ENCODE peak calls at places on chromosome 12, in four cellular contexts. P is stomach, I is IMR-90, U is A549. E is an unnamed sample.

GRCh38 chr12:50297996-50298395 is 14.7 kb upstream of the LIMA1 start:
- DNase-seq in P (no peak), I (no peak), U (no peak), E (no peak)

GRCh38 chr12:93624595-93625294 is 52.3 kb downstream of the SOCS2 start:
- DNase-seq in P (no peak), I (peak), U (peak), E (no peak)

GRCh38 chr12:27785882-27786570 is 6.0 kb upstream of the MANSC4 start:
- DNase-seq in P (no peak), I (peak), U (no peak), E (no peak)

GRCh38 chr12:4148418-4149056 is 125.0 kb upstream of the CCND2 start:
- DNase-seq in P (peak), I (no peak), U (no peak), E (no peak)

GRCh38 chr12:53443955-53444354 is 2.4 kb downstream of the PRR13 start:
- DNase-seq in P (peak), I (no peak), U (no peak), E (no peak)

GRCh38 chr12:122021822-122022392 is at the start of gene BCL7A:
- DNase-seq in P (peak), I (peak), U (peak), E (peak)

GRCh38 chr12:49624919-49625577 is 1.7 kb downstream of the PRPF40B start:
- DNase-seq in P (no peak), I (peak), U (peak), E (peak)

GRCh38 chr12:113190761-113191160 is 5.2 kb downstream of the RITA1 start:
- DNase-seq in P (no peak), I (peak), U (peak), E (peak)

GRCh38 chr12:106455100-106455499 is 97.6 kb downstream of the POLR3B start:
- DNase-seq in P (no peak), I (no peak), U (no peak), E (no peak)

GRCh38 chr12:27841392-27841882 is 61.4 kb upstream of the MANSC4 start:
- DNase-seq in P (no peak), I (peak), U (no peak), E (peak)

GRCh38 chr12:130127909-130128763 is 34.1 kb upstream of the FZD10 start:
- DNase-seq in P (no peak), I (no peak), U (no peak), E (no peak)

DNA sequence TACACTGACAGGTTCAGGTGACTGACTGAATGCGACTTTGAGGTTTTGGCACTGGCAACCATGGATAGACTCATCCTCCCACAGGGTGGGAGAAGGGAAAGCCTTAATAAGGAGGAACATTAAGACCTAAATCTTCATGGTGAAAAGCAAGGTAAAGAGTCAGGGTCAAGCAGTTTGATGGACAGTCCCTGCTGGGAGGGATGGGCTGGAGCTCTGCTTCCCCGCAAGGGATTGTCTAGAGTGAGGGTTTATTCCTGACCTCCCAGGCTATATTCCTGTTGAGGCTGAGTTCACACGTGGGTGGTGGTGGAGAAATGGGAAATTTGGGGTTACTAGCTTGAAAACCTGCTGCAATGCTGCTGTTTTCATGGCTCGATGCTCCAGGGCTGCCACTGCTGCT is 9.4 kb upstream of the STAC3 start:
- DNase-seq in P (no peak), I (no peak), U (no peak), E (no peak)
- H3K27ac ChIP-seq in P (no peak), I (no peak), U (no peak), E (no peak)

DNA sequence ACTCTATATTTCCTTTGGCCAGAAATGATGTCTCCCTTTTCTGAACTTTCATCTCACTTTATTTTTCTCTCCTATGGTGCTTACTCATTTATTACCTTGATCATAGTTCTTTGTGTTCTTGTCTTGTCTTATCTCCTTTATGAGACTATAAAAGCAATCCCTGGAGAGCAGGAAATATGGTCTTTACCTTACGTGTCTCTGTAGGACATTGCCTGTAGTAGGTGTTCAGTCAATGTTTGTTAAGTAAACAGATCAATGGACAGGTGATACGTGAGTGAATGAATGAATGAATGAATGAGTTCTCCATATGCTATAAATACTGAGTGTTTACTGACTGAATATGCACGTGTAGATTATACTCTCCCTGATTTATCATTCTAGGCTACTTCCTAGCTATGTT is 193.7 kb upstream of the HMGA2 start:
- DNase-seq in P (no peak), I (no peak), U (no peak), E (no peak)
- H3K27ac ChIP-seq in P (no peak), I (peak), U (peak), E (no peak)

GRCh38 chr12:6635856-6636521 is at the start of gene LPAR5:
- DNase-seq in P (peak), I (no peak), U (peak), E (no peak)
- H3K27ac ChIP-seq in P (peak), I (no peak), U (peak), E (no peak)

GRCh38 chr12:110108309-110109036 is 15.7 kb upstream of the IFT81 start:
- DNase-seq in P (no peak), I (no peak), U (peak), E (no peak)
- H3K27ac ChIP-seq in P (peak), I (peak), U (peak), E (peak)

GRCh38 chr12:31817120-31817519 is 88.3 kb upstream of the AMN1 start:
- DNase-seq in P (no peak), I (no peak), U (no peak), E (no peak)

GRCh38 chr12:31820832-31821231 is 92.0 kb upstream of the AMN1 start:
- DNase-seq in P (no peak), I (no peak), U (no peak), E (no peak)

GRCh38 chr12:31821484-31821883 is 92.7 kb upstream of the AMN1 start:
- DNase-seq in P (no peak), I (no peak), U (no peak), E (no peak)

GRCh38 chr12:31819427-31819826 is 90.6 kb upstream of the AMN1 start:
- DNase-seq in P (no peak), I (no peak), U (no peak), E (no peak)

DNA sequence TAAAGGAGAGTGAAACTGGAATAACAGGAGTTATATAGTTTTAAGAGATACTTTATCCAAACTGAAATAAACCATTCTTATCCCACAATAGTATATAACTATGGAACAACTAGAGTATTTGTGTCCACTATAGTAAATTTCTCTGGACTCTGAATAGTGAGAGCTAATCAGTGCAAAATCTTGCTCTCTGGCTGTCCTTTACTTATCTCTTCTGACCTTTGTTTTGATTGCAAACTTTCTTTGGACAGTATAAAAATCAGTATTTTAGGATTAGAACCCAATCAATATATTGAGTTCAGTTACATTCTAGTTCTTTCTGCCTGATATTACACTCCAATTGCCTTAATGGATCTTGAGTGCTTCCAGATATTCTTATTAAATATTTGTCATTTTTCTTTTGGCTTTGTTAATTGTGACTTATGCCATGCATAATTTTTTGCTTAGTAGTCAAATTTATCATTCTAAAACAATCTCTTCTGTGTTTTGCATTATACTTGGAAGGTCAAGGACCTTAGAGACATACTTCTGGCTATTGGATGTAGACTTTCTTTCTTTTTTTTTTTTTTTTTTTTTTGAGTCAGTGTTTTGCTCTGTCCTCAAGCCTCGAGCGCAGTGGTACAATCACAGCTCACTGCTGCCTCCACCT is 89.9 kb upstream of the AMN1 start:
- DNase-seq in P (no peak), I (no peak), U (no peak), E (no peak)
- H3K27ac ChIP-seq in P (no peak), I (no peak), U (no peak), E (no peak)

GRCh38 chr12:109097435-109098141 is at the start of gene UNG:
- DNase-seq in P (peak), I (peak), U (peak), E (peak)
- H3K27ac ChIP-seq in P (peak), I (peak), U (peak), E (peak)

E was measured in cardiac muscle cell.